ENCODE peak calls at places on chromosome 13, in six cellular contexts. Z, T, J, C, O and B are unnamed samples.

GRCh38 chr13:37690361-37690760 is 91.8 kb upstream of the POSTN start:
- DNase-seq in Z (no peak), T (no peak), J (no peak), C (no peak), O (peak), B (no peak)

GRCh38 chr13:29496241-29496712 is 99.2 kb downstream of the SLC7A1 start:
- DNase-seq in Z (no peak), T (no peak), J (no peak), C (no peak), O (no peak), B (no peak)

GRCh38 chr13:64910061-64910460 is 2320.1 kb downstream of the PCDH9 start:
- DNase-seq in Z (no peak), T (no peak), J (no peak), C (no peak), O (no peak), B (no peak)

GRCh38 chr13:114072421-114072820 is 60.0 kb downstream of the RASA3 start:
- DNase-seq in Z (no peak), T (no peak), J (no peak), C (no peak), O (no peak), B (no peak)

GRCh38 chr13:104008571-104009435 is 942.6 kb upstream of the SLC10A2 start:
- DNase-seq in Z (no peak), T (no peak), J (peak), C (no peak), O (peak), B (no peak)

GRCh38 chr13:60431108-60431700 is 34.2 kb downstream of the TDRD3 start:
- DNase-seq in Z (no peak), T (peak), J (peak), C (no peak), O (peak), B (peak)

GRCh38 chr13:30829145-30829544 is 76.9 kb upstream of the MEDAG start:
- DNase-seq in Z (no peak), T (no peak), J (peak), C (no peak), O (peak), B (no peak)

GRCh38 chr13:102856603-102857002 is 10.8 kb downstream of the ERCC5 start:
- DNase-seq in Z (no peak), T (no peak), J (no peak), C (no peak), O (no peak), B (no peak)

GRCh38 chr13:71866173-71867091 is 572 bp downstream of the DACH1 start:
- DNase-seq in Z (peak), T (no peak), J (no peak), C (no peak), O (peak), B (peak)

DNA sequence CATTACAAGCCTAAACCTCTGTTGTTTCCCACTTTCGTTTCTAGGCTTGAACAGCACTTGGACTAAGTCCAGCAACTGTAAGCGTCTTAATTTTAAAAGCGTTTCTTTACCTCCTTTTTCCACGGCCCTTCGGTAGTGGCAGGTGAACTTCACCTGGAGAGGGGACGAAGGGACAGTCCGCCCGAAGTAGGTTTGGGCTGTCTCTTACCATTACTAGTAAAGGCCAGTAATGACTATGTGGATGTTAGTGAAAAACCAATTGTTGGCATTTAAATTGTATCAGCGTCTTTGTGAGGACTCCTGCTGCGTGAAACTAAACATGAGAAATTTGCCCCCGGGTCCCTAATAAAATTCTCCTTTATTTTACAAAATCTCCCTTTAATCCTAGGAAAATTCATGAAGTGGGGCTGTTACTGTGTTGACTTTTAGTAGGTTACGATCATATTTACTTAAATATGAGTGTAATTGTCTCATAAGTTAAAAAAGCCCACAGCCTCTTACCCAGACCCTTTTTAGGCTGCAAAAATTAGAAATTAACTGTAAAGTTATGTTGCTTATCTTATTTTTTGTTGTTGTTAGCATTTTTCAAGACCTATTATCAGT is 981 bp downstream of the ITM2B start:
- DNase-seq in Z (no peak), T (no peak), J (peak), C (no peak), O (peak), B (peak)
- H2AK5ac ChIP-seq in Z (peak), T (no peak), J (no peak), C (no peak), O (no peak), B (no peak)

DNA sequence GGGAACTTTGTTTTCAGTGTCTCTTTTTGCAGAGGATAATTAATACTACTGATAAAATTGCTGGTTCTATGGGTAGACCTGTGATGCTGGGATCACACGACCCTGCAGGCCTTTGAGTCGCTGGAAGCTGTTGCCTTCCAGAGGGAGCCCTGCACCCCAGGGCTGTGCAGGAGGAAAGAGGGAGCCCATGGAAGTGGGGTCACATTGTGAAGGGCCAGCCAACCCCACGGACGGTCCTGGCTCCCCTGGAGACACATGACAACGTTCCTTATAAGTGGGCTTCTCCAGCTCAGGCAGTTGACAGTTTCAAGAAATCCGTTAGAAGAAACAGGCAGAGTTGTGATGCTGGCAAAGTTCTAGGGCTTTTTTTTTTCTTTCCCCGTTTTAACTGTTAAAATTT is 98.0 kb downstream of the ZDHHC20 start:
- DNase-seq in Z (no peak), T (no peak), J (no peak), C (no peak), O (no peak), B (no peak)
- H2BK15ac ChIP-seq in Z (no peak), T (no peak), J (no peak), C (no peak), O (no peak), B (no peak)

GRCh38 chr13:46550822-46551221 is 2.1 kb upstream of the LRCH1 start:
- DNase-seq in Z (no peak), T (no peak), J (no peak), C (no peak), O (no peak), B (no peak)

GRCh38 chr13:46552888-46553520 is at the start of gene LRCH1:
- DNase-seq in Z (peak), T (peak), J (peak), C (no peak), O (peak), B (peak)

GRCh38 chr13:46553521-46553885 is 533 bp downstream of the LRCH1 start:
- DNase-seq in Z (no peak), T (no peak), J (no peak), C (no peak), O (no peak), B (peak)

GRCh38 chr13:46551410-46552301 is 1.3 kb upstream of the LRCH1 start:
- DNase-seq in Z (peak), T (peak), J (peak), C (no peak), O (peak), B (peak)

GRCh38 chr13:46552302-46552680 is 679 bp upstream of the LRCH1 start:
- DNase-seq in Z (no peak), T (no peak), J (no peak), C (no peak), O (no peak), B (no peak)
- H2AK5ac ChIP-seq in Z (no peak), T (no peak), J (peak), C (peak), O (peak), B (no peak)

GRCh38 chr13:33454844-33455256 is 169.3 kb upstream of the STARD13 start:
- DNase-seq in Z (no peak), T (no peak), J (peak), C (no peak), O (no peak), B (no peak)
- H2BK15ac ChIP-seq in Z (no peak), T (no peak), J (no peak), C (no peak), O (no peak), B (no peak)

GRCh38 chr13:110311721-110312668 is 4.9 kb downstream of the COL4A2 start:
- DNase-seq in Z (peak), T (no peak), J (no peak), C (no peak), O (peak), B (no peak)
- H2AK5ac ChIP-seq in Z (no peak), T (no peak), J (peak), C (no peak), O (peak), B (no peak)